ENCODE peak calls at places on chromosomes 7 and 10, in four cellular contexts. R is astrocyte of the spinal cord, Y is lower lobe of right lung, T is psoas muscle. D is an unnamed sample.

GRCh38 chr10:59393349-59393748 is 31.0 kb upstream of the FAM13C start:
- DNase-seq in R (no peak), Y (no peak), T (no peak), D (no peak)

GRCh38 chr7:24075426-24075810 is 208.6 kb upstream of the NPY start:
- DNase-seq in R (no peak), Y (no peak), T (no peak), D (no peak)

GRCh38 chr10:113297226-113297625 is 255.6 kb upstream of the HABP2 start:
- DNase-seq in R (peak), Y (no peak), T (no peak), D (no peak)

GRCh38 chr7:32901629-32902028 is 10.1 kb upstream of the KBTBD2 start:
- DNase-seq in R (no peak), Y (no peak), T (no peak), D (no peak)

GRCh38 chr7:111107576-111107975 is 16.6 kb downstream of the LRRN3 start:
- DNase-seq in R (no peak), Y (no peak), T (no peak), D (no peak)

GRCh38 chr10:80260295-80261243 is 28.9 kb downstream of the MAT1A start:
- DNase-seq in R (no peak), Y (no peak), T (no peak), D (no peak)

GRCh38 chr10:86757110-86757790 is 831 bp downstream of the BMPR1A start:
- DNase-seq in R (peak), Y (peak), T (peak), D (peak)

GRCh38 chr7:99258501-99258900 is 14.1 kb upstream of the MYH16 start:
- DNase-seq in R (no peak), Y (no peak), T (no peak), D (no peak)

GRCh38 chr10:84012831-84013458 is 126.4 kb upstream of the GHITM start:
- DNase-seq in R (no peak), Y (no peak), T (no peak), D (no peak)

GRCh38 chr10:113059001-113059780 is 109.1 kb downstream of the TCF7L2 start:
- DNase-seq in R (peak), Y (no peak), T (no peak), D (no peak)

GRCh38 chr10:12566161-12567115 is 217.1 kb downstream of the CAMK1D start:
- DNase-seq in R (peak), Y (no peak), T (peak), D (no peak)

GRCh38 chr7:73738220-73738611 is 386 bp downstream of the ABHD11 start:
- DNase-seq in R (peak), Y (peak), T (no peak), D (no peak)

GRCh38 chr7:156659203-156659602 is 18.6 kb downstream of the RNF32 start:
- DNase-seq in R (no peak), Y (no peak), T (no peak), D (no peak)

GRCh38 chr10:110269641-110270318 is 34.9 kb downstream of the SMNDC1 start:
- DNase-seq in R (peak), Y (no peak), T (no peak), D (no peak)

GRCh38 chr7:148721390-148721789 is 22.7 kb downstream of the CUL1 start:
- DNase-seq in R (no peak), Y (no peak), T (no peak), D (no peak)

GRCh38 chr7:539731-540411 is 20.2 kb upstream of the PDGFA start:
- DNase-seq in R (peak), Y (peak), T (no peak), D (peak)

GRCh38 chr7:2516194-2516555 is 3.4 kb upstream of the LFNG start:
- DNase-seq in R (peak), Y (no peak), T (no peak), D (no peak)

GRCh38 chr10:102753724-102754123 is 10.0 kb downstream of the WBP1L start:
- DNase-seq in R (no peak), Y (no peak), T (no peak), D (no peak)

GRCh38 chr10:4586756-4587155 is 239.3 kb upstream of the AKR1E2 start:
- DNase-seq in R (peak), Y (no peak), T (no peak), D (no peak)

GRCh38 chr7:33185786-33186185 is 56.4 kb downstream of the BBS9 start:
- DNase-seq in R (peak), Y (no peak), T (no peak), D (no peak)

GRCh38 chr7:125061-125471 is 67.3 kb upstream of the FAM20C start:
- DNase-seq in R (no peak), Y (no peak), T (no peak), D (no peak)

GRCh38 chr10:104197364-104197763 is 34.8 kb downstream of the CFAP43 start:
- DNase-seq in R (no peak), Y (no peak), T (no peak), D (no peak)

GRCh38 chr7:6111041-6111440 is 79.9 kb downstream of the ANKRD61 start:
- DNase-seq in R (no peak), Y (no peak), T (no peak), D (no peak)

GRCh38 chr10:76125900-76126299 is 694.5 kb downstream of the LRMDA start:
- DNase-seq in R (no peak), Y (no peak), T (no peak), D (no peak)

GRCh38 chr10:52679117-52679516 is 93.5 kb downstream of the MBL2 start:
- DNase-seq in R (no peak), Y (no peak), T (no peak), D (no peak)

GRCh38 chr10:543862-544822 is 145.3 kb downstream of the DIP2C start:
- DNase-seq in R (no peak), Y (no peak), T (no peak), D (no peak)

GRCh38 chr7:127751062-127751722 is 99.2 kb downstream of the SND1 start:
- DNase-seq in R (peak), Y (no peak), T (no peak), D (no peak)

GRCh38 chr10:60650272-60650800 is 127.9 kb upstream of the CDK1 start:
- DNase-seq in R (no peak), Y (no peak), T (no peak), D (no peak)

GRCh38 chr7:28685660-28686417 is 272.3 kb downstream of the TRIL start:
- DNase-seq in R (peak), Y (peak), T (peak), D (peak)

GRCh38 chr7:151680810-151681209 is 161.1 kb upstream of the RHEB start:
- DNase-seq in R (no peak), Y (no peak), T (peak), D (peak)

GRCh38 chr7:151681726-151682125 is 162.0 kb upstream of the RHEB start:
- DNase-seq in R (no peak), Y (no peak), T (no peak), D (no peak)

GRCh38 chr7:151678227-151678604 is 158.5 kb upstream of the RHEB start:
- DNase-seq in R (no peak), Y (no peak), T (no peak), D (no peak)

GRCh38 chr7:151679073-151679708 is 159.5 kb upstream of the RHEB start:
- DNase-seq in R (no peak), Y (no peak), T (no peak), D (no peak)

DNA sequence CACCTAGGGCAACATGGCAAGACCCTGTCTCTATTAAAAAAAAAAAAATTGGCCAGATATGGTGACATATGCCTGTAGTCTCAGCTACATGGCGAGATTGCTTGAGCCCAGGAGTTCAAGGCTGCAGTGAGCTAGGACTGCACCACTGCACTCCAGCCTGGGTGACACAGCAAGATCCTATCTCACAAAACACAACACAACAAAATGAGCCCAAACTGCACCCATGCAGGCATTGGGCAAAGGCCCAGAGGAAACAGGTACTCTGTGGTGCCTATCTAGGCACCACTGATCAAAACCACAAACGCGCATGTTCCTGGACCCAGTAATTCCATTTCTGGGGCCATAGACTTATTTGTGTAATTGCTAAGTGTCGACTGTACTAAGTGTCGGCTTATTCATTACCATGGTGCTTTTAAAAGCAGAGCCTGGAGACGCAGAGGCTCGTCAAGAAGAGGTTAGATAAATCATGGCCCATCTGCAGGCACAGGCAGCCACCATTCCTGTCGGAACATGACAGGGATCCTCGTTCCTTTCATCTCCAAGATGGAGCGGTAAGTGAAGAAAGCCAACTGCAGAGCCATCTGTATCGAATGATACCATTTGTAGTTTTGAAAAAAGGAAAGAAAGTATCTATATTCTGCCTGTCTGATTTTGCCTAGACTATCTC is 160.3 kb upstream of the RHEB start:
- DNase-seq in R (no peak), Y (no peak), T (no peak), D (no peak)
- TF ChIP-seq CTCF in R (no peak), Y (no peak), T (no peak), D (no peak)

DNA sequence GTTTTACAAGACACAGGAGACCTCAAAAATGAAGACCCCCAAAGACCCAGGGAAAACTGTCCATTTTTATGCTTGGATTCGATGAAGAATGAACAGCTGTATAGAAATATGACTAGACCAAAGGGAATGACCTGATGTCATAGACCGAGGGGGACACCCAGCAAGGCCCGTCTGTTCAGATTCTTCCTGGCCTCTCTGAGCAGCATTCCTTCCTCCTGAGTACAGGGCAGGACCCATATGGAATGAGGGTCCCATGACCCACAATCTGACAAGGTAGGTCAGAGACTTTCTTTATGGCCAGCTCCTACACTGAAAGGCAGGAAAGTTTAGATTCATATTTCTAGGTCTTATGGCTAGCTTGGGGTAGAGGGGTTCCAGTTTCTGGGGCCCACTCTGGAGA is 356.0 kb downstream of the GATA3 start:
- DNase-seq in R (no peak), Y (no peak), T (no peak), D (no peak)
- H3K4me3 ChIP-seq in R (no peak), Y (no peak), T (no peak), D (no peak)

DNA sequence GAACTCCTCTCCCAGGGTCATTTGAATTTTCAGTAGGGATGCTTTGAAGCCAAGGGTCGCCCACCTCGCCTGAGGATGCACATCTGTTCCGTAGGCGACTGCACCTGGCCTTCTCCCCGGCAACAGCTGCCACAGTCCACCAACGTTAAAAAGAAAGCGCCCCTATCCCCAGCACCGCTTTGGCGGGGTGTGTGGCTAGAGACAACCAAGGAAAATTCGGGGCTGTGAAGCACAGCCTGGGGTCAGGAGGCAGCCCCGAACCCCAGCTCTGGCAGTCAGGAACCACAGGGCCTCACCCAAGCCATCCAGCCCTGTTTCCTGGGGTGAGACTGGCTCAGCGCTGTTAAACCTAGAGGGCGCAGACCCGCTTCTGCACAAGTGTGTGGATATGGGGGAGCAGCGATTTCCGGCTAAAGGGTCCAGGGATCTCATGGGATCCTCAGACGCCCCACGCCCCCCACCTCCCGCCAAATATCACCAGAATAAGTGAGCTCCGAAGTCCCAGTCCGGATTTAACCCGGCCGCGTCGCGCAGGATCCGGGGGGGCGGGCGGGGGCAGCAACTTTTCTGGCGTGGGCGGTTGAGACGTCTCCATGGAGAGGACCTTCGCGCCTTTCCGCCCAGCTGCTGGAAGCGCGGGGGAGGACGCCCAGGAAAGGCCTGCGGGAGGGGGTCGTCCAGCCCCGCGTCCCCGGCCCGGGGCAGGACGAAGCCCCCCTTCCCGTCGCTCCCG is 821 bp downstream of the ZC3HAV1L start:
- DNase-seq in R (peak), Y (no peak), T (no peak), D (no peak)
- TF ChIP-seq CTCF in R (no peak), Y (no peak), T (no peak), D (no peak)

GRCh38 chr7:107044347-107045194 is at the start of gene PRKAR2B:
- DNase-seq in R (peak), Y (peak), T (peak), D (peak)

GRCh38 chr7:107043916-107044346 is 574 bp upstream of the PRKAR2B start:
- DNase-seq in R (no peak), Y (no peak), T (no peak), D (no peak)

GRCh38 chr7:107045195-107045960 is 873 bp downstream of the PRKAR2B start:
- DNase-seq in R (no peak), Y (no peak), T (no peak), D (no peak)

GRCh38 chr7:107046511-107047259 is 2.2 kb downstream of the PRKAR2B start:
- DNase-seq in R (no peak), Y (no peak), T (no peak), D (no peak)

GRCh38 chr7:107045980-107046379 is 1.5 kb downstream of the PRKAR2B start:
- DNase-seq in R (peak), Y (no peak), T (no peak), D (no peak)
- H3K4me3 ChIP-seq in R (no peak), Y (peak), T (peak), D (peak)

GRCh38 chr10:93680414-93681047 is 21.9 kb downstream of the FRA10AC1 start:
- DNase-seq in R (peak), Y (no peak), T (no peak), D (no peak)
- TF ChIP-seq CTCF in R (peak), Y (no peak), T (peak), D (peak)

GRCh38 chr7:76509931-76510877 is at the start of gene UPK3B:
- DNase-seq in R (peak), Y (peak), T (peak), D (peak)
- H3K4me3 ChIP-seq in R (no peak), Y (peak), T (no peak), D (no peak)

GRCh38 chr10:15378569-15378968 is 7.5 kb upstream of the FAM171A1 start:
- DNase-seq in R (no peak), Y (no peak), T (no peak), D (no peak)

GRCh38 chr10:15381420-15381819 is 10.3 kb upstream of the FAM171A1 start:
- DNase-seq in R (no peak), Y (no peak), T (no peak), D (no peak)

GRCh38 chr10:15374561-15374960 is 3.5 kb upstream of the FAM171A1 start:
- DNase-seq in R (no peak), Y (no peak), T (no peak), D (no peak)

GRCh38 chr10:15374156-15374555 is 3.1 kb upstream of the FAM171A1 start:
- DNase-seq in R (no peak), Y (no peak), T (no peak), D (no peak)

GRCh38 chr10:15379043-15379442 is 8.0 kb upstream of the FAM171A1 start:
- DNase-seq in R (no peak), Y (no peak), T (no peak), D (no peak)
- TF ChIP-seq CTCF in R (no peak), Y (no peak), T (no peak), D (no peak)

GRCh38 chr10:129962558-129963075 is 1.5 kb downstream of the EBF3 start:
- DNase-seq in R (no peak), Y (no peak), T (no peak), D (no peak)

GRCh38 chr10:129963076-129963830 is 821 bp downstream of the EBF3 start:
- DNase-seq in R (no peak), Y (no peak), T (peak), D (no peak)

GRCh38 chr10:129960493-129961273 is 3.4 kb downstream of the EBF3 start:
- DNase-seq in R (no peak), Y (no peak), T (no peak), D (no peak)

GRCh38 chr10:129961274-129961839 is 2.7 kb downstream of the EBF3 start:
- DNase-seq in R (no peak), Y (no peak), T (no peak), D (no peak)

DNA sequence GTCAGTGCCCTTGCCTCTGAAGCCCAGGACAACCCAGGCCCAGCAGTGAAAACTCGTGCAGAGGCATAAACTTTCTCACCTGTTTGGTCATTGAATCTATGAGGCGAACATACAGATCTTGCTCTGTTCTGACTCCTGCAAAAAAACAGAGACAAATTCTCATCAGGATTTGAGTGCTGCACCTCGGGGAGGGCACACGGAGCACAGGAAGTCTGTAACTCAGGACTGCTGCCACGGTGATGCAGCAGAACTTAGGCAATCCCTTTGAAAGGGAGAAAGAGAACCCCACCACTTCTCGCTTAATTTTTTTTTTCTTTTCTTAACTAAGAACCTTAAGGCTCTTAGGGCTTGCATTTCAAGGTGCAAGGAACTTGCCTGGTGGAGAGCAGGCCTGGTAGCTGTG is 2.0 kb downstream of the EBF3 start:
- DNase-seq in R (no peak), Y (no peak), T (peak), D (no peak)
- H3K4me3 ChIP-seq in R (no peak), Y (no peak), T (peak), D (no peak)

DNA sequence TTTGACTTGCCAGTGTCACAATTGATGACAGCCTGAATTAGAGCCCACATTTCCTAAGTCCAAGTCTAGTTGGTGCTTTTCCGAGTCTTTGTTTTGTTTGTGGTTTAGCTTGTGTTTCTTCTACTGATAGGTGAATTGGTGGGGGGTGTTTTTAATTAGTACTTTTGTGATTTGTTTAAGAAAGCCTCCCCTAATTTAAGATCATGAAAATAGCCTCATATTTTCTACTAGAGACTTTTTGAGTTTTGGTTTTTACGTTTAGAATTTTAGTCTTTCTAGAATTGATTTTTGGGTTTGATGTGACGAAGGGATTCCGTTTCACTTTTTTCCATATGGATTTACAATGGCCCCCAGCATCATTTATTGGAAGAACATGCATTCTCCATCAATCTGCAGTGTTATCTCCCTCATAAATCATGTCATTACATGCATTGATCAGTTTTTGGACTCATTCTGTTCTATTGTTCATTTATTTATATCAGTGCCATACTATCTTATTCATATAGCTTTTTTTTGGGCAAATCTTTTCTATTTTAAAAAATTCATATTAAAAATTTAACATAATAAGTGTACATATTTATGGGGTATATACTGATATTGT is 32.8 kb downstream of the BTRC start:
- DNase-seq in R (no peak), Y (no peak), T (no peak), D (no peak)
- TF ChIP-seq CTCF in R (no peak), Y (no peak), T (no peak), D (no peak)